ENCODE peak calls at places on chromosome X, in five cellular contexts. S is breast epithelium, E is Peyer's patch, A is heart right ventricle, V is fibroblast of lung. I is an unnamed sample. For H3K4me1, the result is how much of the 10 kb centered on the place peaks cover.

GRCh38 chrX:136170109-136170800 is 22.9 kb downstream of the FHL1 start:
- DNase-seq in S (no peak), E (no peak), A (no peak), V (peak), I (no peak)

GRCh38 chrX:33339219-33339618 is 127.9 kb upstream of the DMD start:
- DNase-seq in S (no peak), E (no peak), A (no peak), V (peak), I (no peak)

GRCh38 chrX:154317391-154318000 is 21.9 kb downstream of the TKTL1 start:
- DNase-seq in S (no peak), E (no peak), A (no peak), V (peak), I (no peak)

GRCh38 chrX:68807818-68808217 is 21.0 kb upstream of the EFNB1 start:
- DNase-seq in S (no peak), E (no peak), A (no peak), V (no peak), I (no peak)

GRCh38 chrX:132786217-132786616 is 172.2 kb downstream of the HS6ST2 start:
- DNase-seq in S (no peak), E (no peak), A (no peak), V (peak), I (no peak)

GRCh38 chrX:54271661-54272060 is 86.2 kb downstream of the WNK3 start:
- DNase-seq in S (no peak), E (no peak), A (no peak), V (no peak), I (no peak)

GRCh38 chrX:63750846-63751245 is 34.2 kb downstream of the ARHGEF9 start:
- DNase-seq in S (no peak), E (no peak), A (no peak), V (no peak), I (no peak)

GRCh38 chrX:85052636-85053343 is 49.1 kb downstream of the APOOL start:
- DNase-seq in S (no peak), E (no peak), A (no peak), V (peak), I (no peak)

GRCh38 chrX:45775462-45775861 is 574.8 kb upstream of the DIPK2B start:
- DNase-seq in S (no peak), E (no peak), A (no peak), V (peak), I (no peak)

GRCh38 chrX:7027071-7027470 is 120.4 kb upstream of the STS start:
- DNase-seq in S (no peak), E (no peak), A (no peak), V (no peak), I (no peak)

GRCh38 chrX:47264507-47265173 is 31.8 kb downstream of the USP11 start:
- DNase-seq in S (no peak), E (no peak), A (no peak), V (peak), I (no peak)

GRCh38 chrX:154502989-154503388 is 12.6 kb upstream of the SLC10A3 start:
- DNase-seq in S (no peak), E (no peak), A (no peak), V (no peak), I (no peak)

GRCh38 chrX:68876731-68877130 is 47.9 kb downstream of the EFNB1 start:
- DNase-seq in S (no peak), E (no peak), A (no peak), V (no peak), I (no peak)

GRCh38 chrX:18617351-18617750 is 54.6 kb downstream of the RS1 start:
- DNase-seq in S (no peak), E (no peak), A (no peak), V (peak), I (no peak)

GRCh38 chrX:123859828-123860505 is at the start of gene XIAP:
- DNase-seq in S (peak), E (peak), A (peak), V (peak), I (peak)

GRCh38 chrX:68693481-68694410 is 46.3 kb downstream of the STARD8 start:
- DNase-seq in S (no peak), E (peak), A (peak), V (peak), I (peak)

GRCh38 chrX:28278236-28278635 is 297.0 kb upstream of the DCAF8L1 start:
- DNase-seq in S (no peak), E (no peak), A (no peak), V (peak), I (no peak)

GRCh38 chrX:12372111-12372510 is 233.8 kb downstream of the FRMPD4 start:
- DNase-seq in S (no peak), E (no peak), A (no peak), V (no peak), I (no peak)

GRCh38 chrX:150225266-150225665 is 137.9 kb upstream of the MAMLD1 start:
- DNase-seq in S (no peak), E (no peak), A (no peak), V (no peak), I (no peak)

GRCh38 chrX:81291996-81292395 is 90.1 kb downstream of the SH3BGRL start:
- DNase-seq in S (no peak), E (no peak), A (no peak), V (no peak), I (no peak)

GRCh38 chrX:43474321-43474720 is 181.8 kb upstream of the MAOA start:
- DNase-seq in S (no peak), E (no peak), A (no peak), V (no peak), I (no peak)

GRCh38 chrX:153598541-153599191 is at the start of gene CCNQ:
- DNase-seq in S (no peak), E (peak), A (peak), V (peak), I (no peak)

GRCh38 chrX:128805236-128805635 is 718.1 kb downstream of the SMARCA1 start:
- DNase-seq in S (no peak), E (no peak), A (no peak), V (no peak), I (no peak)

GRCh38 chrX:11944486-11944885 is 186.4 kb downstream of the MSL3 start:
- DNase-seq in S (no peak), E (no peak), A (no peak), V (peak), I (no peak)

GRCh38 chrX:119481218-119481875 is 13.1 kb downstream of the SLC25A5 start:
- DNase-seq in S (no peak), E (peak), A (peak), V (no peak), I (no peak)

GRCh38 chrX:71081348-71082148 is 13.4 kb upstream of the SNX12 start:
- DNase-seq in S (no peak), E (no peak), A (no peak), V (peak), I (no peak)

GRCh38 chrX:113058634-113059033 is 218.0 kb upstream of the AMOT start:
- DNase-seq in S (no peak), E (no peak), A (no peak), V (no peak), I (no peak)

GRCh38 chrX:120456973-120457372 is 12.1 kb downstream of the LAMP2 start:
- DNase-seq in S (no peak), E (no peak), A (no peak), V (no peak), I (no peak)

GRCh38 chrX:18884916-18885315 is 99.0 kb downstream of the PHKA2 start:
- DNase-seq in S (no peak), E (no peak), A (no peak), V (no peak), I (no peak)

GRCh38 chrX:13029831-13030771 is 14.3 kb downstream of the FAM9C start:
- DNase-seq in S (no peak), E (no peak), A (no peak), V (no peak), I (no peak)

GRCh38 chrX:20362268-20363002 is 95.7 kb upstream of the RPS6KA3 start:
- DNase-seq in S (no peak), E (no peak), A (no peak), V (peak), I (no peak)

GRCh38 chrX:20361890-20362262 is 95.2 kb upstream of the RPS6KA3 start:
- DNase-seq in S (no peak), E (no peak), A (no peak), V (peak), I (no peak)

GRCh38 chrX:20363003-20363674 is 96.4 kb upstream of the RPS6KA3 start:
- DNase-seq in S (no peak), E (no peak), A (no peak), V (no peak), I (no peak)

GRCh38 chrX:20361081-20361889 is 94.6 kb upstream of the RPS6KA3 start:
- DNase-seq in S (no peak), E (no peak), A (no peak), V (peak), I (no peak)

DNA sequence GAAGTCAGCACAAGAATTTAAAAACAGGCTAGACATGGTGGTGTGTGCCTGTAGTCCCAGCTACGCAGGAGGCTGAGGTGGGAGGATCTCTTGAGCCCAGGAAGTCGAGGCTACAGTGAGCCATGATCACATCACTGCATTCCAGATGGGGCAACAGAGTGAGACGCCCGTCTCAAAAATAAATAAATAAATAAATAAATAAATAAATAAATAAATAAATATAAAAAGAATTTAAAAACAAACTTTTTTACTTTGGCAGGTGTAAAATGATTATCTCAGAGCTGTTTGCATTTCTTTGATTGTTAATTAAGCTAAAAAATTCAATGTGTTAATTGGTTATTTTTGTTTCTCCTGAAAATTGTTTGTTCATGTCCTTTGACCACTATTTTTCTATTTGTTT is 97.5 kb upstream of the RPS6KA3 start:
- DNase-seq in S (no peak), E (no peak), A (no peak), V (no peak), I (no peak)
- H3K27ac ChIP-seq in S (no peak), E (no peak), A (no peak), V (no peak), I (no peak)

GRCh38 chrX:1466971-1467561 is 14.4 kb upstream of the ASMTL start:
- DNase-seq in S (no peak), E (peak), A (no peak), V (no peak), I (peak)
- H3K4me3 ChIP-seq in S (no peak), E (peak), A (no peak), V (no peak), I (no peak)

GRCh38 chrX:9846631-9847030 is 60.4 kb downstream of the SHROOM2 start:
- DNase-seq in S (no peak), E (no peak), A (no peak), V (no peak), I (no peak)

GRCh38 chrX:9845574-9845948 is 59.3 kb downstream of the SHROOM2 start:
- DNase-seq in S (no peak), E (no peak), A (no peak), V (no peak), I (no peak)

GRCh38 chrX:9842541-9842940 is 56.3 kb downstream of the SHROOM2 start:
- DNase-seq in S (no peak), E (no peak), A (no peak), V (no peak), I (no peak)

GRCh38 chrX:9847071-9847470 is 60.8 kb downstream of the SHROOM2 start:
- DNase-seq in S (no peak), E (no peak), A (no peak), V (no peak), I (no peak)

DNA sequence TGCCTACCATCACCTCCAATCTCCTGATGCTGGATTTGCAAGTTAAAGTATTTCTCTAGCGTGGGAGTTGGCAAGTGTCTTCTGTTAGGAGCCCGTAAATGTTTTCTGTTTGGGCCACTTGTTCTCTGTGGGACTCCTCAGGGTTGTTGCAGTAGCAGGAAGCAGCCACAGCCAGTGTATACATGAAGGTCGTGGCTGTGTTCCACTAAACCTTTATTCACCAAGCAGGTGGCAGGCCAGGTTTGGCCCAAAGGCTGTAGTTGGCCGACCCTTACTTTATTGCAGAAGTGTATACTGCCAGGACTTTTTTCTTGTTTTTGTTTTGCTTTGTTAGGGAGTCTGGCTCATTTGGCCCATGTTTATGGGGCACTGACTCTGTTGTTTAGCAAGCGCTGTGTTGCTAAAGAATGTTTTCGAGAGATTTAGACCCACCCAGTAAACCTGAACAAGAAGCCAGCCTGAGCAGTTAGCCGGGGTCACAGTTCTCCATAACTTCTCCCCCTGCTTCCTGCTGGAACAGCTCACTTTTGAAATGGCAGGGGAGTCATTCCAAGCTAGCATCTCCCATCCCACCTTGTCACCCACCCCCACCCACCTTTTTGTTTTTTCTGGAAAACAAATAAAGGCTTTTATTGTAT is 58.8 kb downstream of the SHROOM2 start:
- DNase-seq in S (no peak), E (no peak), A (no peak), V (no peak), I (no peak)
- H3K4me1 ChIP-seq in S (under half), E (under half), A (under half), V (under half), I (under half)

GRCh38 chrX:51802917-51803688 is 59.9 kb downstream of the GSPT2 start:
- DNase-seq in S (no peak), E (peak), A (peak), V (peak), I (no peak)
- H3K27ac ChIP-seq in S (peak), E (peak), A (peak), V (peak), I (peak)

GRCh38 chrX:53084863-53085262 is 2.7 kb downstream of the TSPYL2 start:
- DNase-seq in S (no peak), E (no peak), A (no peak), V (no peak), I (no peak)

GRCh38 chrX:53085661-53086229 is 3.6 kb downstream of the TSPYL2 start:
- DNase-seq in S (no peak), E (no peak), A (no peak), V (no peak), I (no peak)

GRCh38 chrX:53081925-53082772 is at the start of gene TSPYL2:
- DNase-seq in S (peak), E (peak), A (peak), V (peak), I (peak)

GRCh38 chrX:53082773-53083616 is 828 bp downstream of the TSPYL2 start:
- DNase-seq in S (no peak), E (no peak), A (no peak), V (no peak), I (no peak)

GRCh38 chrX:53084043-53084570 is 1.9 kb downstream of the TSPYL2 start:
- DNase-seq in S (no peak), E (no peak), A (no peak), V (no peak), I (no peak)
- H3K4me3 ChIP-seq in S (peak), E (peak), A (no peak), V (peak), I (peak)

DNA sequence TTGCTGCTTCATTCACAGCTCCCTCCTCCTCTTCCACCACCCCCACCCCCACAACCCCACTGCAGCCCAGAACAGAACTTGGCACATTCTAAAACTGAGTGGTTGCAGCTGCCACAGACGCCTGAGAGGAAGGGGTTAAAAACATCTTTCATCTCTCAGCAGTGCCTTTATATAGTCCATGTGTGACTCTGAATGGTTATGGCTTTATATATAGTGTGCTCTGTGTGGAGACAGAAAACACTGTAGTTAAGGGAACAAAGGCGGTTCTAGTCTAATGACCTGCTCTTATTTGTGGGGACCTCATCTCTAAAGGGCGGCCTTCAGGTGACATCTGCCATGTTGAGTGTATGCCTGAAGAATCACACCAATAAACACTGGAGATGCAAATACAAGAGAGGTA is 144.7 kb downstream of the BCOR start:
- DNase-seq in S (no peak), E (no peak), A (no peak), V (no peak), I (no peak)
- H3K4me1 ChIP-seq in S (under half), E (under half), A (under half), V (under half), I (under half)

GRCh38 chrX:115030635-115031034 is 13.2 kb upstream of the IL13RA2 start:
- DNase-seq in S (no peak), E (no peak), A (no peak), V (no peak), I (no peak)

GRCh38 chrX:115031989-115032388 is 14.6 kb upstream of the IL13RA2 start:
- DNase-seq in S (no peak), E (no peak), A (no peak), V (no peak), I (no peak)

GRCh38 chrX:115029869-115030564 is 12.6 kb upstream of the IL13RA2 start:
- DNase-seq in S (no peak), E (no peak), A (no peak), V (no peak), I (no peak)
- H3K27ac ChIP-seq in S (peak), E (no peak), A (peak), V (no peak), I (peak)

DNA sequence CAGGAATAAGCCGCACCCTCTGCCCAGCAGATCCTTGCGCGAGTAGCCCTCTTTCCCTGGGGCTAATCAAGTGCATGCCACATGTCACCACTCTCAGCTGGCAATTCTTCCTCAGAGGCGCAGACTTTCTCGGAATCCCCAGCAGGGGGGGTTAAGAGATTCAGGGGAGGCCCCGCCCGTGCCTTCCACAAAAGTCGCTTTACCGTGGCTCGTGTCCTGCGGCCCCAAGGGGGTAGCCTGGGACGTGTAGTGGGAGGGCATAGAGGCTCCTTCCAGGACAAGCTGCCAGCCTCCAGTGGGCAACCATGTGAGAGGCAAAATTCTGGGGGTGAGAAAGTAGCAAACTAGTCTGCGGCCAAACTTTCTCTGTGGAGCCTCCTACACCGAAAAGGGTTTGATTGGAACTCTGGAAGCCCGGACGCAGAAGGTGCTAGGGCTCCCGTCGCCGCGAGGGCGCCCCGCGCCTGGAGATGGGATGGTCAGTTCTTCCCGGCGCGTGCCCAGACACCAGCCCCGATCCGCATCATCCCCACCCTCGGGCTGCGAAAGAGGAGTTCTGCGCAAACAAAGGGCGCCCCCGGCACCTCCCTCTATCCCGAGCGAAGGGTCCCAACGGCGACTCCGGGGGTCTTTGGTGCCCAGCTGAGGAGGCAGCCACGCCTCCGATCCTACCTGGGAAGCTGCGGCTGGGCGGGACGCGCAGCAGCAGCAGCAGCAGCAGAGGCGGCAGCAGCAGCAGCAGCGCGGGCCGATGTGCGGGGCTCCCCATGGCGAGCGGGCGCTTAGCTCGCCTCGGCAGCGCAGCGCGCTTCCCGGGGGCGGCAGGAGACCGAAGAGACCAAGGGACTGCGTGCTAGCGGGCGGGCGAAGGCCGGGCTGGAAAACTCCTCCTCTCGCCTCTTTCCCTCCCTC is at the start of gene SRPX:
- DNase-seq in S (no peak), E (no peak), A (peak), V (peak), I (peak)
- H3K4me3 ChIP-seq in S (peak), E (peak), A (peak), V (peak), I (peak)

GRCh38 chrX:130097507-130098201 is 12.6 kb downstream of the ELF4 start:
- DNase-seq in S (no peak), E (peak), A (peak), V (no peak), I (no peak)
- H3K4me1 ChIP-seq in S (under half), E (under half), A (under half), V (under half), I (under half)

GRCh38 chrX:48530736-48531135 is 8.8 kb upstream of the TBC1D25 start:
- DNase-seq in S (no peak), E (no peak), A (no peak), V (no peak), I (no peak)
- H3K27ac ChIP-seq in S (no peak), E (no peak), A (no peak), V (no peak), I (peak)